ENCODE peak calls at places on chromosomes 3 and 15, in six cellular contexts. B, S, P, I, R and L are unnamed samples.

GRCh38 chr3:57281710-57282109 is 10.8 kb downstream of the ASB14 start:
- DNase-seq in B (no peak), P (no peak), I (no peak), R (no peak), S (peak), L (peak)

GRCh38 chr3:72487946-72488735 is 360.1 kb downstream of the SHQ1 start:
- DNase-seq in R (no peak), S (peak), I (no peak), B (no peak), P (no peak), L (no peak)

GRCh38 chr3:123383101-123384053 is 65.5 kb downstream of the ADCY5 start:
- DNase-seq in I (no peak), B (no peak), S (no peak), R (no peak), P (no peak), L (no peak)

GRCh38 chr15:100043732-100044131 is 298.0 kb downstream of the ADAMTS17 start:
- DNase-seq in I (no peak), P (no peak), S (no peak), R (no peak), B (no peak), L (no peak)

GRCh38 chr3:161197855-161198836 is 23.0 kb upstream of the NMD3 start:
- DNase-seq in P (no peak), I (no peak), S (peak), B (no peak), R (no peak), L (no peak)

GRCh38 chr15:65211157-65211982 is at the start of gene CILP:
- DNase-seq in S (peak), P (no peak), I (no peak), R (no peak), B (no peak), L (no peak)

GRCh38 chr15:73851679-73852078 is 21.7 kb upstream of the TBC1D21 start:
- DNase-seq in R (no peak), P (no peak), I (peak), S (peak), B (peak), L (no peak)

GRCh38 chr3:138442433-138442832 is 8.0 kb downstream of the ESYT3 start:
- DNase-seq in P (no peak), S (peak), B (no peak), R (no peak), I (no peak), L (no peak)

GRCh38 chr15:60128000-60128376 is 123.9 kb downstream of the FOXB1 start:
- DNase-seq in I (no peak), B (no peak), S (peak), R (no peak), P (no peak), L (peak)

GRCh38 chr3:30688776-30689175 is 82.4 kb downstream of the TGFBR2 start:
- DNase-seq in P (no peak), R (no peak), B (no peak), S (peak), I (no peak), L (no peak)

GRCh38 chr3:176568189-176568588 is 629.1 kb downstream of the TBL1XR1 start:
- DNase-seq in I (no peak), B (no peak), P (no peak), S (no peak), R (no peak), L (no peak)

GRCh38 chr3:195237981-195238625 is 32.9 kb downstream of the XXYLT1 start:
- DNase-seq in R (no peak), S (no peak), I (no peak), P (no peak), B (no peak), L (no peak)

GRCh38 chr3:125107861-125108567 is 52.2 kb upstream of the HEG1 start:
- DNase-seq in I (no peak), S (peak), B (peak), P (no peak), R (no peak), L (no peak)

GRCh38 chr3:138943724-138944131 is 3.2 kb downstream of the FOXL2 start:
- DNase-seq in S (no peak), B (no peak), P (no peak), I (no peak), R (no peak), L (no peak)

GRCh38 chr3:56324473-56324872 is 143.8 kb downstream of the ERC2 start:
- DNase-seq in S (no peak), I (no peak), B (no peak), P (no peak), R (no peak), L (no peak)

GRCh38 chr3:34008836-34009479 is 210.5 kb downstream of the PDCD6IP start:
- DNase-seq in R (no peak), S (peak), I (no peak), P (no peak), B (no peak), L (no peak)

GRCh38 chr15:68843425-68844311 is 23.0 kb upstream of the ANP32A start:
- DNase-seq in B (no peak), S (peak), R (no peak), P (no peak), I (peak), L (no peak)

GRCh38 chr3:32577621-32578556 is 7.2 kb upstream of the DYNC1LI1 start:
- DNase-seq in B (peak), P (no peak), S (peak), I (peak), R (no peak), L (no peak)

GRCh38 chr3:147113293-147114045 is 292.9 kb downstream of the ZIC4 start:
- DNase-seq in B (no peak), I (no peak), R (no peak), P (no peak), S (peak), L (peak)

GRCh38 chr3:128344046-128344368 is 122.7 kb downstream of the DNAJB8 start:
- DNase-seq in P (no peak), B (no peak), S (no peak), R (no peak), I (no peak), L (no peak)

GRCh38 chr3:124883766-124884473 is 3.2 kb downstream of the ITGB5 start:
- DNase-seq in S (peak), B (no peak), R (no peak), I (no peak), P (no peak), L (no peak)

GRCh38 chr3:13276438-13277129 is 143.5 kb downstream of the NUP210 start:
- DNase-seq in R (no peak), P (no peak), S (no peak), B (no peak), I (no peak), L (no peak)

GRCh38 chr3:128378631-128379347 is 87.9 kb downstream of the DNAJB8 start:
- DNase-seq in S (peak), R (no peak), P (no peak), I (no peak), B (no peak), L (no peak)

GRCh38 chr15:89143503-89144162 is 55.4 kb downstream of the ABHD2 start:
- DNase-seq in B (no peak), S (peak), I (no peak), R (no peak), P (no peak), L (no peak)

GRCh38 chr3:149969945-149970715 is 565 bp downstream of the PFN2 start:
- DNase-seq in I (peak), B (peak), P (peak), S (peak), R (peak), L (peak)